ENCODE peak calls at places on chromosome 4, in four cellular contexts. F, Y, W and B are unnamed samples.

GRCh38 chr4:151694819-151695730 is 65.7 kb downstream of the GATB start:
- DNase-seq in F (no peak), Y (no peak), W (no peak), B (no peak)

GRCh38 chr4:95572304-95572991 is 23.7 kb upstream of the UNC5C start:
- DNase-seq in F (no peak), Y (no peak), W (no peak), B (no peak)

GRCh38 chr4:158850800-158851644 is 82.2 kb downstream of the FNIP2 start:
- DNase-seq in Y (no peak), F (no peak), W (peak), B (no peak)

GRCh38 chr4:72553540-72553939 is 15.5 kb downstream of the ADAMTS3 start:
- DNase-seq in W (peak), Y (no peak), F (no peak), B (no peak)

GRCh38 chr4:87423313-87424031 is 1.1 kb downstream of the NUDT9 start:
- DNase-seq in W (peak), F (no peak), Y (no peak), B (no peak)

GRCh38 chr4:119726505-119726904 is 97.9 kb upstream of the PDE5A start:
- DNase-seq in Y (no peak), F (no peak), W (no peak), B (no peak)

GRCh38 chr4:153248641-153249198 is 44.5 kb downstream of the TRIM2 start:
- DNase-seq in F (no peak), Y (no peak), W (no peak), B (no peak)

GRCh38 chr4:84956014-84956413 is 10.5 kb downstream of the WDFY3 start:
- DNase-seq in W (no peak), Y (no peak), F (no peak), B (no peak)

GRCh38 chr4:158895797-158896442 is 127.1 kb downstream of the FNIP2 start:
- DNase-seq in W (no peak), F (no peak), Y (no peak), B (no peak)

GRCh38 chr4:848307-848691 is 22.4 kb upstream of the CPLX1 start:
- DNase-seq in F (no peak), Y (no peak), W (no peak), B (no peak)

DNA sequence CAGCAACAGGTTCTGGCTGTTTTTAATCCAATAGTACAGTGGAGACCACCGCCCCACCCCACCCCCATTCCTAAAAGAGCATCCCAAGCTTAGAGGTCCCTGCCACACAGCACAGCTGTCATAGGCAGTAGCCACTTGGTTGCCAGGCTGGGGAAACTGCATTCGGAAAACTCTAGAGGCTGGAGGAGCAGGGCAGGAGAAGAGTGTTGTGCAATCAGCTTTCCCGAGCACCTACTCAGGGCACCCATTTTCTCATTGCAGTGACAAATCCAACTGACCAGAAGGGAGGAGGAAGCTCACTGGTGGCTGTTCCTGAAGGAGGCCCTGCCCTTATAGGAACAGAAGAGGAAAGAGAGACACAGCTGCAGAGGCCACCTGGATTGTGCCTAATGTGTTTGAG is 1.1 kb downstream of the CXCL1 start:
- DNase-seq in F (no peak), W (no peak), Y (no peak), B (no peak)
- TF ChIP-seq POLR2AphosphoS5 in F (no peak), W (no peak), Y (no peak), B (no peak)

GRCh38 chr4:6177587-6178197 is 22.7 kb downstream of the JAKMIP1 start:
- DNase-seq in Y (no peak), W (peak), F (no peak), B (no peak)
- TF ChIP-seq HDAC6 in Y (no peak), W (no peak), F (no peak), B (no peak)

GRCh38 chr4:147287588-147287890 is 193.4 kb upstream of the EDNRA start:
- DNase-seq in W (no peak), Y (no peak), F (no peak), B (no peak)

GRCh38 chr4:147286846-147287587 is 193.9 kb upstream of the EDNRA start:
- DNase-seq in Y (no peak), W (no peak), F (no peak), B (no peak)

GRCh38 chr4:147284935-147285334 is 196.0 kb upstream of the EDNRA start:
- DNase-seq in F (no peak), Y (no peak), W (no peak), B (no peak)

GRCh38 chr4:147284218-147284617 is 196.7 kb upstream of the EDNRA start:
- DNase-seq in F (no peak), Y (no peak), W (no peak), B (no peak)

DNA sequence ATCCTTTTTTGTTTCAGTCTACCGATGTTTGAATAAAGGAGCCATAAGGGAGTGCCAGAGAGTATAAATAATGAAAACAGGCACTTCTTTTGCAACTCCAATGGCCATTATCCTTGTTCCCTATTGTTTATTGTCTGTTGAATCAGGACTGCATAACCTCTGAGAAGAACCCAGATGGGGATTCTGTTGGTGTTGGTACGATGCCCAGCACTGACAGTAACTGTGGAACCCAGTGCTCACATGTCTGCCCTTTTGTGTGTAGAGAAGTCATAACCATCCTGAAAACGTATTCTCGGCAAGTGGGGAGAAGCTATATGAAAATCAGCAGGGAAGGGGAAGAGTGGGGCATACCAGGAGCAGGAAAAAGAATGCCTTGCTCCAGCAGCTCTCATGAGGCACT is 195.1 kb upstream of the EDNRA start:
- DNase-seq in Y (no peak), W (no peak), F (no peak), B (no peak)
- TF ChIP-seq POLR2AphosphoS5 in Y (no peak), W (no peak), F (no peak), B (no peak)

GRCh38 chr4:61079976-61080375 is 120.2 kb upstream of the ADGRL3 start:
- DNase-seq in Y (no peak), W (no peak), F (no peak), B (no peak)
- TF ChIP-seq HDAC6 in Y (no peak), W (no peak), F (no peak), B (no peak)

GRCh38 chr4:51843309-51844156 is 580 bp downstream of the DCUN1D4 start:
- DNase-seq in F (peak), W (peak), Y (no peak), B (no peak)
- TF ChIP-seq POLR2AphosphoS5 in F (no peak), W (no peak), Y (no peak), B (no peak)